ENCODE peak calls at places on chromosome X, in five cellular contexts. One of them, this sample, is unnamed. For H3K9me3, the result is how much of the 10 kb centered on the place peaks cover.

GRCh38 chrX:33149085-33149484 is 62.3 kb downstream of the DMD start:
- DNase-seq in psoas muscle: no peak
- DNase-seq in Caco-2: no peak
- DNase-seq in NT2/D1: no peak
- DNase-seq in CD4-positive, alpha-beta memory T cell: no peak
- DNase-seq in this sample: no peak

GRCh38 chrX:52577464-52578173 is 60.8 kb upstream of the XAGE1B start:
- DNase-seq in psoas muscle: no peak
- DNase-seq in CD4-positive, alpha-beta memory T cell: no peak
- DNase-seq in NT2/D1: no peak
- DNase-seq in Caco-2: no peak
- DNase-seq in this sample: no peak

GRCh38 chrX:51336584-51336983 is 4.0 kb downstream of the NUDT10 start:
- DNase-seq in Caco-2: peak
- DNase-seq in CD4-positive, alpha-beta memory T cell: peak
- DNase-seq in NT2/D1: no peak
- DNase-seq in psoas muscle: no peak
- DNase-seq in this sample: no peak

GRCh38 chrX:65685112-65685511 is 17.7 kb downstream of the MSN start:
- DNase-seq in NT2/D1: no peak
- DNase-seq in CD4-positive, alpha-beta memory T cell: no peak
- DNase-seq in psoas muscle: no peak
- DNase-seq in Caco-2: no peak
- DNase-seq in this sample: no peak

GRCh38 chrX:43003939-43004338 is 226.0 kb upstream of the PPP1R2C start:
- DNase-seq in CD4-positive, alpha-beta memory T cell: no peak
- DNase-seq in Caco-2: no peak
- DNase-seq in NT2/D1: no peak
- DNase-seq in psoas muscle: no peak
- DNase-seq in this sample: no peak

GRCh38 chrX:25853002-25853479 is 285.1 kb upstream of the MAGEB18 start:
- DNase-seq in CD4-positive, alpha-beta memory T cell: no peak
- DNase-seq in psoas muscle: no peak
- DNase-seq in Caco-2: no peak
- DNase-seq in NT2/D1: no peak
- DNase-seq in this sample: no peak

GRCh38 chrX:29397506-29397905 is 810.3 kb downstream of the IL1RAPL1 start:
- DNase-seq in Caco-2: no peak
- DNase-seq in NT2/D1: no peak
- DNase-seq in psoas muscle: no peak
- DNase-seq in CD4-positive, alpha-beta memory T cell: no peak
- DNase-seq in this sample: no peak

GRCh38 chrX:150203249-150203647 is 159.9 kb upstream of the MAMLD1 start:
- DNase-seq in Caco-2: no peak
- DNase-seq in NT2/D1: no peak
- DNase-seq in CD4-positive, alpha-beta memory T cell: no peak
- DNase-seq in psoas muscle: no peak
- DNase-seq in this sample: no peak

GRCh38 chrX:112654871-112655270 is 24.9 kb downstream of the LHFPL1 start:
- DNase-seq in CD4-positive, alpha-beta memory T cell: no peak
- DNase-seq in psoas muscle: no peak
- DNase-seq in Caco-2: no peak
- DNase-seq in NT2/D1: no peak
- DNase-seq in this sample: no peak

GRCh38 chrX:1853447-1853846 is 238.6 kb downstream of the ASMT start:
- DNase-seq in NT2/D1: no peak
- DNase-seq in Caco-2: no peak
- DNase-seq in CD4-positive, alpha-beta memory T cell: no peak
- DNase-seq in psoas muscle: no peak
- DNase-seq in this sample: no peak

GRCh38 chrX:68989865-68990606 is 161.2 kb downstream of the EFNB1 start:
- DNase-seq in Caco-2: no peak
- DNase-seq in CD4-positive, alpha-beta memory T cell: no peak
- DNase-seq in psoas muscle: peak
- DNase-seq in NT2/D1: peak
- DNase-seq in this sample: no peak

GRCh38 chrX:24378706-24379105 is 18.3 kb downstream of the SUPT20HL1 start:
- DNase-seq in psoas muscle: no peak
- DNase-seq in NT2/D1: no peak
- DNase-seq in Caco-2: no peak
- DNase-seq in CD4-positive, alpha-beta memory T cell: no peak
- DNase-seq in this sample: no peak

GRCh38 chrX:57918750-57919436 is 8.6 kb upstream of the ZXDA start:
- DNase-seq in Caco-2: no peak
- DNase-seq in CD4-positive, alpha-beta memory T cell: peak
- DNase-seq in NT2/D1: no peak
- DNase-seq in psoas muscle: no peak
- DNase-seq in this sample: no peak

GRCh38 chrX:1322393-1322792 is 14.2 kb upstream of the IL3RA start:
- DNase-seq in CD4-positive, alpha-beta memory T cell: no peak
- DNase-seq in NT2/D1: no peak
- DNase-seq in psoas muscle: no peak
- DNase-seq in Caco-2: no peak
- DNase-seq in this sample: no peak

GRCh38 chrX:24643116-24643515 is 4.0 kb downstream of the PCYT1B start:
- DNase-seq in psoas muscle: no peak
- DNase-seq in NT2/D1: no peak
- DNase-seq in CD4-positive, alpha-beta memory T cell: no peak
- DNase-seq in Caco-2: no peak
- DNase-seq in this sample: no peak

GRCh38 chrX:127873637-127874036 is 178.6 kb downstream of the ACTRT1 start:
- DNase-seq in NT2/D1: no peak
- DNase-seq in Caco-2: no peak
- DNase-seq in CD4-positive, alpha-beta memory T cell: no peak
- DNase-seq in psoas muscle: no peak
- DNase-seq in this sample: no peak

GRCh38 chrX:108217877-108218276 is 126.3 kb downstream of the ATG4A start:
- DNase-seq in Caco-2: no peak
- DNase-seq in psoas muscle: peak
- DNase-seq in CD4-positive, alpha-beta memory T cell: no peak
- DNase-seq in NT2/D1: no peak
- DNase-seq in this sample: no peak

GRCh38 chrX:106905064-106905708 is 2.0 kb upstream of the RIPPLY1 start:
- DNase-seq in CD4-positive, alpha-beta memory T cell: no peak
- DNase-seq in Caco-2: no peak
- DNase-seq in NT2/D1: no peak
- DNase-seq in psoas muscle: no peak
- DNase-seq in this sample: no peak

GRCh38 chrX:109974906-109975655 is 27.8 kb upstream of the TMEM164 start:
- DNase-seq in NT2/D1: no peak
- DNase-seq in CD4-positive, alpha-beta memory T cell: no peak
- DNase-seq in psoas muscle: no peak
- DNase-seq in Caco-2: no peak
- DNase-seq in this sample: no peak

GRCh38 chrX:87914726-87915125 is 397.1 kb downstream of the KLHL4 start:
- DNase-seq in CD4-positive, alpha-beta memory T cell: no peak
- DNase-seq in NT2/D1: no peak
- DNase-seq in Caco-2: no peak
- DNase-seq in psoas muscle: no peak
- DNase-seq in this sample: no peak

GRCh38 chrX:148670277-148670676 is 169.9 kb downstream of the AFF2 start:
- DNase-seq in psoas muscle: no peak
- DNase-seq in NT2/D1: no peak
- DNase-seq in Caco-2: no peak
- DNase-seq in CD4-positive, alpha-beta memory T cell: no peak
- DNase-seq in this sample: no peak

GRCh38 chrX:27575565-27575964 is 14.6 kb upstream of the DCAF8L2 start:
- DNase-seq in psoas muscle: no peak
- DNase-seq in Caco-2: no peak
- DNase-seq in NT2/D1: no peak
- DNase-seq in CD4-positive, alpha-beta memory T cell: no peak
- DNase-seq in this sample: no peak

GRCh38 chrX:119999087-119999634 is 55.6 kb upstream of the NKAP start:
- DNase-seq in Caco-2: no peak
- DNase-seq in psoas muscle: no peak
- DNase-seq in CD4-positive, alpha-beta memory T cell: no peak
- DNase-seq in NT2/D1: no peak
- DNase-seq in this sample: no peak

GRCh38 chrX:115579327-115579726 is 18.4 kb downstream of the PLS3 start:
- DNase-seq in psoas muscle: no peak
- DNase-seq in Caco-2: no peak
- DNase-seq in CD4-positive, alpha-beta memory T cell: no peak
- DNase-seq in NT2/D1: no peak
- DNase-seq in this sample: no peak

GRCh38 chrX:54397113-54397512 is 39.3 kb upstream of the WNK3 start:
- DNase-seq in psoas muscle: no peak
- DNase-seq in NT2/D1: no peak
- DNase-seq in CD4-positive, alpha-beta memory T cell: no peak
- DNase-seq in Caco-2: no peak
- DNase-seq in this sample: no peak

GRCh38 chrX:153869473-153870287 is 16.3 kb downstream of the L1CAM start:
- DNase-seq in psoas muscle: no peak
- DNase-seq in CD4-positive, alpha-beta memory T cell: no peak
- DNase-seq in Caco-2: no peak
- DNase-seq in NT2/D1: no peak
- DNase-seq in this sample: no peak

GRCh38 chrX:153870791-153871360 is 15.1 kb downstream of the L1CAM start:
- DNase-seq in psoas muscle: no peak
- DNase-seq in Caco-2: no peak
- DNase-seq in CD4-positive, alpha-beta memory T cell: no peak
- DNase-seq in NT2/D1: no peak
- DNase-seq in this sample: no peak

GRCh38 chrX:153871451-153871850 is 14.5 kb downstream of the L1CAM start:
- DNase-seq in NT2/D1: no peak
- DNase-seq in CD4-positive, alpha-beta memory T cell: no peak
- DNase-seq in Caco-2: no peak
- DNase-seq in psoas muscle: no peak
- DNase-seq in this sample: no peak

GRCh38 chrX:153868576-153869472 is 17.1 kb downstream of the L1CAM start:
- DNase-seq in psoas muscle: no peak
- DNase-seq in CD4-positive, alpha-beta memory T cell: no peak
- DNase-seq in NT2/D1: no peak
- DNase-seq in Caco-2: no peak
- DNase-seq in this sample: no peak

DNA sequence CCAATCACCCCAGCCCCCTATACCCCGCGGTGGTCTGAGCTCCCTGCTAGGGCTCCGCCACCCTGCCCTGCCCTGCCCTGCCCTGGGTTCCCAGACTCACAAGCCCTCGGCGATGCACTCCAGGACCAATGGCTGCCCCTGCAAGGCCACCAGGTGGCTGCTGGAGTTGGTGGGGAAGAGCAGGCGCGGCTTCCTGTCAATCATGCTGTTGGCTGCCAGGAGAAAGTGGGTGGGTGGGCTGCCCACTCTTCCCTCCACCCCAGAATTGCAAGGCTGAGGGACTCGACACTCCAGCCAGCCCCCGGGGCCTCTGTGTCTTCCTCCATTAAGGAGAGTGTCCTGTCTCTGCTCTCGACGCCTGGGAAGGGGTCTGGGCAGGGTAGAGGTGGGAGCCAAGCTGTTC is 15.7 kb downstream of the L1CAM start:
- DNase-seq in CD4-positive, alpha-beta memory T cell: no peak
- DNase-seq in psoas muscle: no peak
- DNase-seq in Caco-2: no peak
- DNase-seq in NT2/D1: no peak
- DNase-seq in this sample: no peak
- H3K4me3 ChIP-seq in CD4-positive, alpha-beta memory T cell: no peak
- H3K4me3 ChIP-seq in psoas muscle: no peak
- H3K4me3 ChIP-seq in Caco-2: no peak
- H3K4me3 ChIP-seq in NT2/D1: no peak
- H3K4me3 ChIP-seq in this sample: no peak

GRCh38 chrX:47877327-47877726 is 40.6 kb downstream of the ZNF81 start:
- DNase-seq in CD4-positive, alpha-beta memory T cell: no peak
- DNase-seq in Caco-2: no peak
- DNase-seq in psoas muscle: no peak
- DNase-seq in NT2/D1: no peak
- DNase-seq in this sample: no peak
- H3K9me3 ChIP-seq in CD4-positive, alpha-beta memory T cell: under half
- H3K9me3 ChIP-seq in Caco-2: under half
- H3K9me3 ChIP-seq in psoas muscle: under half
- H3K9me3 ChIP-seq in NT2/D1: under half
- H3K9me3 ChIP-seq in this sample: under half

GRCh38 chrX:86149089-86149488 is 838 bp downstream of the DACH2 start:
- DNase-seq in CD4-positive, alpha-beta memory T cell: no peak
- DNase-seq in Caco-2: no peak
- DNase-seq in psoas muscle: no peak
- DNase-seq in NT2/D1: no peak
- DNase-seq in this sample: no peak
- H3K4me3 ChIP-seq in CD4-positive, alpha-beta memory T cell: no peak
- H3K4me3 ChIP-seq in Caco-2: no peak
- H3K4me3 ChIP-seq in psoas muscle: peak
- H3K4me3 ChIP-seq in NT2/D1: peak
- H3K4me3 ChIP-seq in this sample: peak

DNA sequence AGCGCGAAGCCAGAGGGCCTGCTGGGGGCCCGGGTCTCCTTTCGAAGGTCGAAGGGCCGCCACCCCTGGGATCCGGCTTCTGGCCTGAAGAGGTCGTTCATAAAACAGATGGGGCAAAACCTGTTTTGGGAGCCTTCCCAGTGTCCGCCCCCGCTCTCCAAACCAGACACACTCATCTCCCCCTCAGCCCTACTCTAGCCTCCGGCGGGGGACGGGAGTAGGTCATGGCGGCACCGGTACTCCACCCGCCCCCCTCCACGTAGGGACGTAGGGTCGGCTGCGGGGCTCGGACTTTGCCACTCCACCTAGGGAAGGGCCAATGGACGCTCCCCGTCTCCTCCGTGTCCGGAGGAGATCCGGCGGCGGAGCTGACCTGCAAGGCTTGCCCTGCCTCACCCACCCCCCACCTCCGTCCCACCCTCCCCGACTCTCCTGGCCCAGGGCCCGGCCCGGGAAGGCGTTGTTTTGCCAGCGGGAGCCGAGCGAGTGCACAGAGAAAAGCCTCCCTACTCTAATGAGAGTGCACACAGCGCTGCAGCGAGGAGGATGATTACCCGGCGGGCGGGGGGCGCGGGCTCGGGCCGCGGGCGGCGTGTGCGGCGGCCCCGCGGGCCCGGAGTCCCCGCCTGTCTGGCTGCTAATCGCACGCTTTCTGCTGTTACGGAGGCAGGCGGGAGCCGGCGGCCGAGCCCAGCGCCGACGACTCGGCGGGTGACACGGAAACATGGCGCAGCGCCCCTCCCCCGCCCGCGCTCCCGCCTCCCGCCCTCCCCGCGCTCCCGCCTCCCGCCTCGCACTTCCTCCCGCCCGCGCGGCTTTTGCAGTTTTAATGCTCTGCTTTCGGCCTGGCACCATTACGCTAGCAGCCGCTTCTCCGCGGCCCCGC is 8.3 kb upstream of the BCOR start:
- DNase-seq in Caco-2: peak
- DNase-seq in CD4-positive, alpha-beta memory T cell: peak
- DNase-seq in NT2/D1: no peak
- DNase-seq in psoas muscle: peak
- DNase-seq in this sample: no peak
- H3K9me3 ChIP-seq in Caco-2: under half
- H3K9me3 ChIP-seq in CD4-positive, alpha-beta memory T cell: under half
- H3K9me3 ChIP-seq in NT2/D1: under half
- H3K9me3 ChIP-seq in psoas muscle: under half
- H3K9me3 ChIP-seq in this sample: under half

This sample was measured in ascending aorta.